ENCODE peak calls at places on chromosomes 3 and 15, in seven cellular contexts. T, D, B, Z, F, X and M are unnamed samples. For H3K4me1, the result is how much of the 10 kb centered on the place peaks cover.

GRCh38 chr3:32421991-32422859 is 30.6 kb downstream of the CMTM7 start:
- DNase-seq in B (no peak), X (no peak), T (peak), F (peak), D (peak), Z (peak), M (peak)

GRCh38 chr3:149967067-149967685 is 3.5 kb downstream of the PFN2 start:
- DNase-seq in T (peak), Z (no peak), D (no peak), X (no peak), F (no peak), B (no peak), M (no peak)

GRCh38 chr3:6132684-6133432 is 728.1 kb upstream of the GRM7 start:
- DNase-seq in F (no peak), D (no peak), Z (no peak), X (no peak), B (no peak), T (no peak), M (no peak)

GRCh38 chr15:56629133-56629532 is 104.2 kb downstream of the ZNF280D start:
- DNase-seq in D (no peak), Z (no peak), B (no peak), F (no peak), X (no peak), T (no peak), M (no peak)

GRCh38 chr15:63218114-63218808 is 28.9 kb downstream of the RAB8B start:
- DNase-seq in B (no peak), T (peak), X (no peak), Z (no peak), F (no peak), D (no peak), M (no peak)

GRCh38 chr3:152436707-152437615 is 168.2 kb downstream of the MBNL1 start:
- DNase-seq in F (no peak), B (no peak), T (no peak), Z (no peak), D (no peak), X (no peak), M (no peak)

GRCh38 chr3:87082806-87083440 is 92.0 kb upstream of the VGLL3 start:
- DNase-seq in Z (no peak), T (peak), B (peak), F (no peak), D (no peak), X (peak), M (no peak)

GRCh38 chr3:57848177-57848738 is 92.1 kb downstream of the SLMAP start:
- DNase-seq in Z (no peak), B (no peak), F (no peak), T (no peak), X (no peak), D (no peak), M (no peak)

GRCh38 chr3:126130981-126131750 is 47.2 kb upstream of the SLC41A3 start:
- DNase-seq in F (peak), T (no peak), X (no peak), Z (peak), B (no peak), D (no peak), M (peak)

GRCh38 chr3:44954962-44955361 is 21.0 kb downstream of the ZDHHC3 start:
- DNase-seq in X (no peak), D (no peak), B (no peak), T (peak), Z (no peak), F (no peak), M (no peak)

GRCh38 chr15:98002874-98003273 is 42.4 kb downstream of the ARRDC4 start:
- DNase-seq in F (no peak), B (no peak), T (no peak), Z (no peak), D (no peak), X (no peak), M (no peak)

GRCh38 chr15:100111103-100112060 is 230.4 kb downstream of the ADAMTS17 start:
- DNase-seq in D (no peak), X (no peak), F (no peak), B (no peak), T (peak), Z (peak), M (peak)

GRCh38 chr3:158312560-158313141 is 202.8 kb downstream of the RSRC1 start:
- DNase-seq in D (no peak), Z (no peak), T (peak), F (no peak), B (no peak), X (no peak), M (no peak)

GRCh38 chr3:84965141-84965540 is 6.4 kb downstream of the CADM2 start:
- DNase-seq in X (peak), Z (no peak), T (no peak), D (no peak), F (no peak), B (peak), M (no peak)

GRCh38 chr15:36468746-36469145 is 110.7 kb upstream of the CDIN1 start:
- DNase-seq in T (peak), B (no peak), Z (no peak), F (no peak), X (no peak), D (no peak), M (peak)

GRCh38 chr3:111715911-111716523 is 120.9 kb upstream of the ZBED2 start:
- DNase-seq in T (peak), F (no peak), D (no peak), Z (peak), B (no peak), X (no peak), M (peak)

GRCh38 chr3:112767777-112768176 is 78.9 kb downstream of the CD200R1L start:
- DNase-seq in T (no peak), B (no peak), Z (no peak), D (no peak), F (no peak), X (no peak), M (no peak)

GRCh38 chr3:41272667-41273066 is 73.4 kb downstream of the CTNNB1 start:
- DNase-seq in F (no peak), B (no peak), T (no peak), X (no peak), D (no peak), Z (no peak), M (no peak)

GRCh38 chr15:59701880-59702279 is 12.8 kb upstream of the BNIP2 start:
- DNase-seq in F (no peak), B (no peak), D (no peak), T (no peak), X (no peak), Z (no peak), M (no peak)

GRCh38 chr15:73183071-73183470 is 130.8 kb downstream of the NEO1 start:
- DNase-seq in B (peak), T (no peak), D (no peak), X (no peak), F (no peak), Z (no peak), M (no peak)

GRCh38 chr3:113247051-113247450 is 35.7 kb downstream of the BOC start:
- DNase-seq in B (no peak), D (no peak), F (no peak), Z (no peak), T (no peak), X (no peak), M (no peak)

GRCh38 chr3:127680146-127680661 is 7.5 kb downstream of the ABTB1 start:
- DNase-seq in B (no peak), T (no peak), F (peak), D (no peak), Z (no peak), X (no peak), M (no peak)

GRCh38 chr3:172065534-172065933 is 26.2 kb downstream of the FNDC3B start:
- DNase-seq in T (peak), X (no peak), D (no peak), Z (no peak), F (no peak), B (no peak), M (no peak)

GRCh38 chr3:4656059-4656458 is 162.9 kb downstream of the ITPR1 start:
- DNase-seq in F (peak), D (peak), X (peak), Z (peak), T (peak), B (peak), M (peak)

GRCh38 chr15:96201696-96202095 is 128.8 kb upstream of the NR2F2 start:
- DNase-seq in X (no peak), D (no peak), Z (no peak), T (no peak), B (no peak), F (no peak), M (no peak)

GRCh38 chr3:133401374-133402135 is 1.7 kb downstream of the BFSP2 start:
- DNase-seq in Z (peak), X (no peak), F (no peak), B (no peak), D (no peak), T (peak), M (no peak)

GRCh38 chr3:141095546-141095937 is 44.4 kb downstream of the SPSB4 start:
- DNase-seq in X (no peak), T (no peak), D (no peak), F (no peak), B (no peak), Z (no peak), M (no peak)

GRCh38 chr15:76678766-76679165 is 226.4 kb downstream of the SCAPER start:
- DNase-seq in T (peak), Z (no peak), X (no peak), F (no peak), D (no peak), B (no peak), M (no peak)

GRCh38 chr3:129598484-129598883 is 8.0 kb downstream of the PLXND1 start:
- DNase-seq in D (no peak), Z (no peak), B (no peak), F (no peak), X (no peak), T (no peak), M (no peak)
- H3K4me1 ChIP-seq in D (half or more), Z (under half), B (half or more), F (half or more), X (half or more), T (half or more), M (under half)

DNA sequence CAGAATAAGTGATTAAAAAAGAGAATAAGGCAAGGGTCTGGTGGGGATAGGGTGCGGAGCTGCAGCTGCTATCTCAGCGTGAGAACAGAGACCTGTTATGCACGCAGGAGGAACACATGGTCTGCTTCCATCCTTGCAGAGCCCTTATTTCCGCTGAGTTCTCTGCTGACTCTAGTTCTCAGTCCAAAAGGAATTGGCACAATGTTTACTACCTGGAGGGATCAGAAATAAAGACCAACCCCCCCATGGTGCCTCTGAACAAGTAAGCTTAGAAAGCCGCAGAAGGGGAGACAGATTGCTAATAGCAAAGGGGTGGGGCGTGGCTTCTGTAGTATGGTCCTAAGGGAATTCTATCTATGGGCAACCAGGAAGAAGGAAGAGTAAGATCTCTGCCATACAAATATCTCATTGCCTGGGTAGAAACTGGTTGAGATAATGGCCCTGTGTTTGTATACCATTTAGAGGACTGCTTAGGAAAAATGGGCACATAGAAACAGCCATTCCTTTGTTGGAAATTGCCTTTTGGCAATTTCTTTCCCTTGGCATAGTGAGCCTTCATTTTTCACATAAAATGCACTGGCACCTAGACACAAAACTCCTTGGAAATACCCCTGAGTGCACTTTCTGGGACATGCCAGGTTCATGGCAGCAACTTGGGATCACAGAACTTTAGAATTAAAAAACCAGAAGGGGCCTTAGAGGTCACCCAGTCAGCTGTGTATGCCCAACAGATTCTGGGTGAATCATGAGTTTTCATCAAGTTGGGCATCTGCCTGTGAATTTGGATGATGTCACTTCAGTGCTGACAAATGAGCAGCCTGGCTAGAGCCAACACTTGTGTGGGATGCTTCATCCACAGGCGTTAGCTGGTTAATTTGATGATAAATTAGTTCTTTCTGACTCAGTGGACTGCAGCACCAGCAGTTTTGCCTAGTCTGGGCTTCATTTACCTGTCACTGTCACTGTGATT is 57.4 kb upstream of the STXBP5L start:
- DNase-seq in T (no peak), D (no peak), X (no peak), Z (no peak), F (no peak), B (no peak), M (no peak)
- H3K4me3 ChIP-seq in T (no peak), D (no peak), X (no peak), Z (no peak), F (no peak), B (no peak), M (no peak)

GRCh38 chr3:139888561-139889140 is 46.3 kb upstream of the CLSTN2 start:
- DNase-seq in X (no peak), Z (no peak), D (no peak), B (no peak), F (no peak), T (no peak), M (no peak)
- H3K4me1 ChIP-seq in X (under half), Z (under half), D (under half), B (under half), F (under half), T (under half), M (under half)

GRCh38 chr3:49787182-49787464 is 781 bp upstream of the IP6K1 start:
- DNase-seq in D (no peak), Z (no peak), X (no peak), T (no peak), B (no peak), F (no peak), M (no peak)

GRCh38 chr3:49786357-49787181 is at the start of gene IP6K1:
- DNase-seq in X (peak), F (peak), Z (peak), B (peak), D (peak), T (peak), M (peak)

GRCh38 chr3:49788056-49788455 is 1.7 kb upstream of the IP6K1 start:
- DNase-seq in T (no peak), Z (no peak), F (no peak), B (no peak), D (no peak), X (no peak), M (no peak)

GRCh38 chr3:49785565-49786356 is 581 bp downstream of the IP6K1 start:
- DNase-seq in Z (peak), B (no peak), F (peak), X (no peak), T (peak), D (no peak), M (no peak)

GRCh38 chr3:49787536-49787935 is 1.2 kb upstream of the IP6K1 start:
- DNase-seq in B (no peak), Z (no peak), F (no peak), X (no peak), D (no peak), T (no peak), M (no peak)
- H3K4me3 ChIP-seq in B (no peak), Z (no peak), F (no peak), X (no peak), D (no peak), T (no peak), M (no peak)

GRCh38 chr3:43347774-43348173 is 61.4 kb downstream of the SNRK start:
- DNase-seq in B (no peak), D (no peak), Z (no peak), T (no peak), F (peak), X (no peak), M (no peak)

GRCh38 chr3:43345246-43345645 is 58.9 kb downstream of the SNRK start:
- DNase-seq in Z (no peak), X (no peak), D (no peak), T (no peak), F (no peak), B (no peak), M (no peak)

GRCh38 chr3:43348852-43349574 is 62.7 kb downstream of the SNRK start:
- DNase-seq in B (no peak), T (no peak), D (no peak), F (no peak), Z (no peak), X (no peak), M (no peak)

GRCh38 chr3:43345877-43346276 is 59.5 kb downstream of the SNRK start:
- DNase-seq in F (peak), Z (no peak), X (no peak), D (no peak), T (peak), B (no peak), M (no peak)

GRCh38 chr3:43346990-43347749 is 60.8 kb downstream of the SNRK start:
- DNase-seq in D (no peak), Z (no peak), F (no peak), X (no peak), B (no peak), T (peak), M (no peak)
- H3K4me1 ChIP-seq in D (under half), Z (under half), F (under half), X (under half), B (under half), T (under half), M (under half)

DNA sequence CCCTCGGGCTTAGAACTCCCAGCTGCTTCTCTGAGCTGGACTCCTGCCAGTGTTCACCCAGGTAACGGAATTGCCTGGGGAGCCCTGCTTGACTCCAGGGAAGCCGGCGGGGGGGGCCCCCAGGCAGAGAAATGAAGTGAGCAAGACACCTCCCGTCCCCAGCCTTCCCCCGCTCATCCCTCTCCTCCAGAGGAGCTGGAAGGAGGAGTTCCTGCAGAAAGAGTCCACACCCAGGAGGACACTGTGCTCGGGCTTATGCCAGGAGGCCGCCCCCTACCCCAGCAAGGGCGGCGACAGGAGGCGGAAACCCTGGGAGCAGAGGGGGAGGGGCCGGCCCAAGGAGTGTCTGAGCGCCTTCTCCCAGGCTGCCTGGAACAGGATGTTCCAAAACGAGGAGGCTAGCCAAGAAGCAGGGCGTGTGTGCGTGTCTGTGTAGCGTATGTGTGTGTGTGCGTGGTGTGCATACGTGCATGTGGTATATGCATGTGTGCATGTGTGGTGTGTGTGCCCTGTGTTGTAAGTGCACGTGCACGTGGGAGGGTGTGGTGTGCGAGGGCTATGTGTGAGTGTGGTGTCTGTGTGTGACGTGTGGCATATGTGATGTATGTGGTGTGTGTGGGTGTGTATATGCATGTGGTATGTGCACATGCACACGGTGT is 511.3 kb downstream of the SHQ1 start:
- DNase-seq in X (no peak), D (peak), Z (peak), B (peak), F (peak), T (peak), M (peak)
- H3K4me3 ChIP-seq in X (no peak), D (no peak), Z (no peak), B (peak), F (no peak), T (no peak), M (no peak)